ENCODE peak calls at places on chromosomes 13 and 19, in four cellular contexts. One of them, this sample, is unnamed.

GRCh38 chr19:15101479-15102082 is 5.6 kb upstream of the SYDE1 start:
- DNase-seq in mesothelial cell of epicardium: no peak
- DNase-seq in H9: peak; percentile 80
- DNase-seq in HepG2: peak; percentile 52
- DNase-seq in this sample: no peak

GRCh38 chr13:39888865-39889810 is 233.7 kb downstream of the COG6 start:
- DNase-seq in HepG2: no peak
- DNase-seq in mesothelial cell of epicardium: no peak
- DNase-seq in H9: no peak
- DNase-seq in this sample: no peak

GRCh38 chr19:51253088-51253806 is 2.4 kb downstream of the SIGLECL1 start:
- DNase-seq in mesothelial cell of epicardium: no peak
- DNase-seq in HepG2: no peak
- DNase-seq in H9: no peak
- DNase-seq in this sample: no peak

GRCh38 chr13:106858910-106859309 is 291.0 kb upstream of the ARGLU1 start:
- DNase-seq in HepG2: no peak
- DNase-seq in H9: no peak
- DNase-seq in mesothelial cell of epicardium: no peak
- DNase-seq in this sample: no peak

GRCh38 chr13:47671762-47672161 is 329.3 kb downstream of the SUCLA2 start:
- DNase-seq in HepG2: no peak
- DNase-seq in mesothelial cell of epicardium: no peak
- DNase-seq in H9: no peak
- DNase-seq in this sample: no peak

GRCh38 chr19:10784257-10784656 is 51.8 kb downstream of the TMED1 start:
- DNase-seq in HepG2: no peak
- DNase-seq in H9: no peak
- DNase-seq in mesothelial cell of epicardium: no peak
- DNase-seq in this sample: no peak

GRCh38 chr13:40132249-40132648 is 476.8 kb downstream of the COG6 start:
- DNase-seq in HepG2: no peak
- DNase-seq in mesothelial cell of epicardium: no peak
- DNase-seq in H9: no peak
- DNase-seq in this sample: no peak

GRCh38 chr13:83879431-83880171 is 2.7 kb downstream of the SLITRK1 start:
- DNase-seq in HepG2: no peak
- DNase-seq in H9: peak; percentile 39
- DNase-seq in mesothelial cell of epicardium: no peak
- DNase-seq in this sample: no peak

GRCh38 chr19:48329167-48329891 is 4.0 kb downstream of the EMP3 start:
- DNase-seq in H9: peak; percentile 61
- DNase-seq in mesothelial cell of epicardium: no peak
- DNase-seq in HepG2: no peak
- DNase-seq in this sample: no peak

GRCh38 chr19:1813197-1813836 is 1.2 kb upstream of the ATP8B3 start:
- DNase-seq in HepG2: no peak
- DNase-seq in mesothelial cell of epicardium: no peak
- DNase-seq in H9: no peak
- DNase-seq in this sample: no peak

GRCh38 chr13:32639502-32640105 is 53.4 kb downstream of the PDS5B start:
- DNase-seq in H9: no peak
- DNase-seq in HepG2: peak; percentile 50
- DNase-seq in mesothelial cell of epicardium: no peak
- DNase-seq in this sample: no peak

GRCh38 chr19:18433039-18433691 is 4.8 kb downstream of the ISYNA1 start:
- DNase-seq in H9: peak; percentile 63
- DNase-seq in mesothelial cell of epicardium: peak; percentile 62
- DNase-seq in HepG2: no peak
- DNase-seq in this sample: no peak

GRCh38 chr13:111228262-111229144 is 91.9 kb upstream of the TEX29 start:
- DNase-seq in H9: no peak
- DNase-seq in mesothelial cell of epicardium: no peak
- DNase-seq in HepG2: no peak
- DNase-seq in this sample: peak; percentile 75

GRCh38 chr13:78239681-78240080 is 321.1 kb upstream of the EDNRB start:
- DNase-seq in mesothelial cell of epicardium: no peak
- DNase-seq in H9: peak; percentile 27
- DNase-seq in HepG2: no peak
- DNase-seq in this sample: no peak

GRCh38 chr13:49954674-49955455 is 18.7 kb upstream of the SPRYD7 start:
- DNase-seq in mesothelial cell of epicardium: no peak
- DNase-seq in HepG2: no peak
- DNase-seq in H9: no peak
- DNase-seq in this sample: no peak

GRCh38 chr13:22938576-22938975 is 242.2 kb upstream of the SGCG start:
- DNase-seq in mesothelial cell of epicardium: no peak
- DNase-seq in HepG2: no peak
- DNase-seq in H9: no peak
- DNase-seq in this sample: peak; percentile 83

GRCh38 chr13:33169273-33169980 is 116.1 kb downstream of the STARD13 start:
- DNase-seq in HepG2: no peak
- DNase-seq in mesothelial cell of epicardium: no peak
- DNase-seq in H9: no peak
- DNase-seq in this sample: no peak

GRCh38 chr13:52447354-52447753 is 3.1 kb downstream of the VPS36 start:
- DNase-seq in H9: no peak
- DNase-seq in mesothelial cell of epicardium: no peak
- DNase-seq in HepG2: no peak
- DNase-seq in this sample: no peak

GRCh38 chr13:78978381-78978998 is 319.5 kb upstream of the OBI1 start:
- DNase-seq in HepG2: peak; percentile 50
- DNase-seq in H9: no peak
- DNase-seq in mesothelial cell of epicardium: no peak
- DNase-seq in this sample: no peak

GRCh38 chr19:39203372-39204341 is at the start of gene SYCN:
- DNase-seq in mesothelial cell of epicardium: no peak
- DNase-seq in HepG2: no peak
- DNase-seq in H9: peak; percentile 58
- DNase-seq in this sample: no peak

GRCh38 chr13:88622362-88622973 is 951.3 kb downstream of the SLITRK5 start:
- DNase-seq in HepG2: no peak
- DNase-seq in H9: no peak
- DNase-seq in mesothelial cell of epicardium: no peak
- DNase-seq in this sample: no peak

GRCh38 chr19:29668746-29669609 is 3.7 kb downstream of the PLEKHF1 start:
- DNase-seq in mesothelial cell of epicardium: no peak
- DNase-seq in HepG2: no peak
- DNase-seq in H9: no peak
- DNase-seq in this sample: no peak

GRCh38 chr13:20623000-20623399 is 56.0 kb downstream of the IFT88 start:
- DNase-seq in HepG2: no peak
- DNase-seq in H9: no peak
- DNase-seq in mesothelial cell of epicardium: no peak
- DNase-seq in this sample: no peak

GRCh38 chr13:45464687-45465453 is at the start of gene COG3:
- DNase-seq in HepG2: peak; percentile 99
- DNase-seq in H9: peak; percentile 94
- DNase-seq in mesothelial cell of epicardium: peak; percentile 79
- DNase-seq in this sample: peak; percentile 97
- TF ChIP-seq CTCF in HepG2: peak; percentile 47
- TF ChIP-seq CTCF in H9: peak; percentile 39
- TF ChIP-seq CTCF in mesothelial cell of epicardium: no peak
- TF ChIP-seq CTCF in this sample: no peak

GRCh38 chr19:13574933-13575332 is 68.7 kb upstream of the CACNA1A start:
- DNase-seq in mesothelial cell of epicardium: no peak
- DNase-seq in H9: peak; percentile 45
- DNase-seq in HepG2: peak; percentile 7
- DNase-seq in this sample: no peak
- TF ChIP-seq CTCF in mesothelial cell of epicardium: no peak
- TF ChIP-seq CTCF in H9: peak; percentile 68
- TF ChIP-seq CTCF in HepG2: peak; percentile 62
- TF ChIP-seq CTCF in this sample: no peak

GRCh38 chr13:30676672-30677071 is 58.7 kb upstream of the ALOX5AP start:
- DNase-seq in mesothelial cell of epicardium: no peak
- DNase-seq in HepG2: peak; percentile 26
- DNase-seq in H9: no peak
- DNase-seq in this sample: no peak

GRCh38 chr13:30679483-30680330 is 55.6 kb upstream of the ALOX5AP start:
- DNase-seq in HepG2: peak; percentile 20
- DNase-seq in H9: peak; percentile 50
- DNase-seq in mesothelial cell of epicardium: no peak
- DNase-seq in this sample: no peak

GRCh38 chr13:30668305-30668704 is 50.6 kb downstream of the USPL1 start:
- DNase-seq in H9: no peak
- DNase-seq in mesothelial cell of epicardium: no peak
- DNase-seq in HepG2: peak; percentile 93
- DNase-seq in this sample: no peak

GRCh38 chr13:30671271-30671815 is 53.6 kb downstream of the USPL1 start:
- DNase-seq in HepG2: no peak
- DNase-seq in mesothelial cell of epicardium: no peak
- DNase-seq in H9: no peak
- DNase-seq in this sample: no peak

DNA sequence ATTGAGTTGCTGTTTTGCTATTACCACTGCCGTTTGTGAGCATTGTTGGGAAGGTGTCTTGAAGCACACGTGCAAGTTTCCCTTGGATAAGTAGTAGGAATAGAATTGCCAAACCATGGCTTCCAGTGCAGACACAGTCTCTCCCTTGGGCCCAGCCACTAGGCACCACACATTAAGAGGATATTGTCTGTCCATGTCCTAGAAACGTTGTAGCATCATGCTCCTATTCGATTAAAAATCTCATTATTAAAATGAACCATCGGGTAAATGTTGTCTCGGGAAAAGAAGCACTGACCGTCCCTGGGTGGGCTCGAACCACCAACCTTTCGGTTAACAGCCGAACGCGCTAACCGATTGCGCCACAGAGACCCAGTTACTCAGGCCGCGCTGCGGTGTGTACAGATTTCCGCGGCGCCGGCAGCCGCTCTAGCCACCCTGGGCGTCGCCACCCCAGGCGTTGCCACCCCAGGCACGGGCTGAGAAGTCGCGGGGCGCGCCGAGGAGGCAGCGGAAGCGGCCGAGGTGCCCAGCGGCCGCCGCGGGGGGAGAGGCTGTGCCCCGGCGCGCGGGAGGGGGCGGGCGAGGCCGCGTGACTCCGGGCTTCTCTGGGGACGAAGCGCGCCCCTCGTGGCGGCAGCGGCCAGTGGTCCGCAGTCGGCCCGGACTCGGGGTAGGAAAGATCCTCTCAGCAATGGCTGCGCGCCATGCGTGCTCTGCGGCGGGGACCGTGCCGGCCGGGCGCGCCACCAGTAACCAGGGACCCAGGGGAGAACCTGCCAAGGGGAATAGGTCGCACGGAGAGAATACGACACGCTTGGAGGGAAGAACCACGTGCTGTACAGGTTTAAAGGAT is 56.2 kb downstream of the USPL1 start:
- DNase-seq in HepG2: peak; percentile 76
- DNase-seq in mesothelial cell of epicardium: peak; percentile 75
- DNase-seq in H9: peak; percentile 84
- DNase-seq in this sample: peak; percentile 96
- TF ChIP-seq CTCF in HepG2: peak; percentile 79
- TF ChIP-seq CTCF in mesothelial cell of epicardium: peak; percentile 74
- TF ChIP-seq CTCF in H9: peak; percentile 86
- TF ChIP-seq CTCF in this sample: peak; percentile 86

GRCh38 chr13:99526549-99526948 is 25.3 kb downstream of the TM9SF2 start:
- DNase-seq in H9: no peak
- DNase-seq in HepG2: no peak
- DNase-seq in mesothelial cell of epicardium: no peak
- DNase-seq in this sample: no peak
- TF ChIP-seq CTCF in H9: no peak
- TF ChIP-seq CTCF in HepG2: no peak
- TF ChIP-seq CTCF in mesothelial cell of epicardium: no peak
- TF ChIP-seq CTCF in this sample: no peak

DNA sequence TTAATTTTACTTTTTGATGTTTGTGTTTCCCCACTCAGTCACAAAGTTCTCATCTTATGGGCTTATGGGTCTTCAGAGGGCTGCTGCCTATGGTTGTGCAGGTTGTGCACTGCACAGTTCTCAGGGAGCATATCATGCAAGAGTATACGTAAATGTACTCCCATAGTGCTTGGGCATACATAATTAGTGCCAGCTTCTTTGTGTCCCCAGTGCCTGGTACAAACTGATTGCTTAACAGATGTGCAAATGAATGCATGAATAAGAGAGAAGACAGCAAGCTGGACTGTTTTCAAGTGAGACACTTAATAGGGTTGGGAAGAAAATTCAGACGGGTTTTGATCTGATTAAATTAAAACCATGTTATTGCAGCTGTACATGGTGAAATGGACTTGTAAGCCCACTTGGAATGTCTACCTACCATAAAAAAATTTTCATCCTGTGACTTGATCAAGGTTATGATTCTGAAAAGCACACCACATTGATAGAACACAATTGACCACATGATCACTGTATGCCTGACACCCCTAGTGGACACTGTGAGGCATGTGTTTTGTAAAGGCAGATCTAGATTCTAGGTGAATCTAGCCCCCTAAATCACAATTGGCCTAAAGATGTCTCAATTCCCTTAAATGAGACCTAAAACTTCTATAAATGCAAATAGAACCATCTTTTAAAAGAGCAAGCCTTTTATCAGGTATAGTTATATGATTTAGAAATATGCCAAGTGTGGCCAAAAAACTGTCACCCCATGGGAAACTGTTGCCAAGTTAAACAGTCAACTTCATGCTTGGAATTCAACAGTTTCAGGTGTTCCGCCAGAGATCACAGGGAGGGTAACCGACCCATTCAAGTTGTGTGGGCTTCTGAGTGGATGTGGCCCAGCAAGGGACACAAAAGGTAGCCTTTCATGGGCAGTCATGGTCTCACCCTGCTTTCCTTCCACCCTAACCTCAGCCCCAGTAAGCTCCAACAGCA is 27.9 kb downstream of the FAM124A start:
- DNase-seq in H9: no peak
- DNase-seq in mesothelial cell of epicardium: no peak
- DNase-seq in HepG2: peak; percentile 13
- DNase-seq in this sample: no peak
- TF ChIP-seq CTCF in H9: peak; percentile 71
- TF ChIP-seq CTCF in mesothelial cell of epicardium: peak; percentile 24
- TF ChIP-seq CTCF in HepG2: no peak
- TF ChIP-seq CTCF in this sample: peak; percentile 46

GRCh38 chr13:89890806-89891205 is 1456.7 kb upstream of the MIR17HG start:
- DNase-seq in H9: no peak
- DNase-seq in mesothelial cell of epicardium: no peak
- DNase-seq in HepG2: no peak
- DNase-seq in this sample: no peak
- TF ChIP-seq CTCF in H9: no peak
- TF ChIP-seq CTCF in mesothelial cell of epicardium: no peak
- TF ChIP-seq CTCF in HepG2: no peak
- TF ChIP-seq CTCF in this sample: no peak